ENCODE peak calls at places on chromosomes 5 and 9, in seven cellular contexts. R is fibroblast of pulmonary artery, A is anterior cingulate cortex, V is T-cell, Q is psoas muscle, I is NCI-H2029, P is fibroblast of villous mesenchyme. S is an unnamed sample.

GRCh38 chr5:90902170-90902569 is 343.6 kb downstream of the ADGRV1 start:
- DNase-seq in R (no peak), A (no peak), V (no peak), Q (no peak), I (no peak), P (no peak), S (no peak)

GRCh38 chr5:154860765-154861164 is 2.3 kb downstream of the CNOT8 start:
- DNase-seq in R (no peak), A (no peak), V (no peak), Q (no peak), I (no peak), P (no peak), S (peak)

GRCh38 chr5:53335115-53335514 is 145.3 kb upstream of the FST start:
- DNase-seq in R (peak), A (no peak), V (no peak), Q (no peak), I (no peak), P (no peak), S (no peak)

GRCh38 chr9:90010793-90011192 is 406.0 kb downstream of the GADD45G start:
- DNase-seq in R (no peak), A (no peak), V (no peak), Q (no peak), I (no peak), P (no peak), S (no peak)

GRCh38 chr9:34592895-34593601 is 3.5 kb upstream of the CNTFR start:
- DNase-seq in R (no peak), A (peak), V (no peak), Q (peak), I (no peak), P (no peak), S (no peak)

GRCh38 chr9:1052908-1053590 is 2.9 kb downstream of the DMRT2 start:
- DNase-seq in R (no peak), A (no peak), V (no peak), Q (no peak), I (no peak), P (no peak), S (no peak)

GRCh38 chr5:73229271-73229670 is 56.3 kb downstream of the TMEM174 start:
- DNase-seq in R (no peak), A (no peak), V (no peak), Q (no peak), I (no peak), P (peak), S (no peak)

GRCh38 chr5:168356171-168356570 is 64.7 kb downstream of the WWC1 start:
- DNase-seq in R (no peak), A (no peak), V (no peak), Q (no peak), I (no peak), P (no peak), S (no peak)

GRCh38 chr5:6291961-6292360 is 86.4 kb downstream of the MED10 start:
- DNase-seq in R (no peak), A (no peak), V (no peak), Q (no peak), I (peak), P (peak), S (no peak)

GRCh38 chr5:60701317-60701988 is 1.5 kb upstream of the DEPDC1B start:
- DNase-seq in R (no peak), A (no peak), V (no peak), Q (no peak), I (no peak), P (no peak), S (no peak)

GRCh38 chr9:93111371-93112115 is 15.5 kb downstream of the CARD19 start:
- DNase-seq in R (no peak), A (no peak), V (no peak), Q (peak), I (no peak), P (no peak), S (peak)

GRCh38 chr5:10030219-10030831 is 219.4 kb downstream of the ATPSCKMT start:
- DNase-seq in R (peak), A (no peak), V (no peak), Q (no peak), I (no peak), P (peak), S (no peak)

GRCh38 chr5:180804129-180804601 is 1.6 kb upstream of the MGAT1 start:
- DNase-seq in R (no peak), A (no peak), V (no peak), Q (no peak), I (no peak), P (no peak), S (no peak)